ENCODE peak calls at places on chromosomes 11 and 22, in five cellular contexts. O is central memory CD4-positive, alpha-beta T cell; H is NCI-H446 treated with DMSO at 0.1 percent for 48 hours; C is cardiac muscle cell; J is pancreas. P is an unnamed sample.
A peak's percentile ranks its signal among the peaks of the same experiment; 100 is the strongest.

GRCh38 chr11:75554258-75555022 is 7.6 kb upstream of the SERPINH1 start:
- DNase-seq in O (no peak), H (peak; percentile 82), C (peak; percentile 100), J (peak; percentile 65), P (peak; percentile 95)

GRCh38 chr11:111265421-111265820 is 19.9 kb downstream of the POU2AF2 start:
- DNase-seq in O (no peak), H (no peak), C (no peak), J (no peak), P (no peak)

GRCh38 chr11:34773826-34774225 is 142.4 kb downstream of the APIP start:
- DNase-seq in O (no peak), H (no peak), C (peak; percentile 65), J (no peak), P (no peak)

GRCh38 chr11:65204646-65205601 is 23.2 kb downstream of the CAPN1 start:
- DNase-seq in O (peak; percentile 24), H (no peak), C (peak; percentile 53), J (no peak), P (peak; percentile 85)

GRCh38 chr11:110279881-110280280 is 16.5 kb downstream of the RDX start:
- DNase-seq in O (no peak), H (no peak), C (no peak), J (no peak), P (no peak)

GRCh38 chr11:75781296-75781695 is 12.7 kb downstream of the DGAT2 start:
- DNase-seq in O (no peak), H (no peak), C (no peak), J (no peak), P (no peak)

GRCh38 chr11:114090225-114090624 is 30.7 kb downstream of the ZBTB16 start:
- DNase-seq in O (no peak), H (no peak), C (no peak), J (no peak), P (no peak)

GRCh38 chr11:17354070-17354924 is 2.7 kb downstream of the NCR3LG1 start:
- DNase-seq in O (peak; percentile 56), H (peak; percentile 57), C (peak; percentile 83), J (peak; percentile 32), P (peak; percentile 80)

GRCh38 chr11:123547180-123547579 is 107.2 kb downstream of the SCN3B start:
- DNase-seq in O (no peak), H (no peak), C (no peak), J (no peak), P (no peak)

GRCh38 chr11:111960916-111961315 is 23.8 kb downstream of the DIXDC1 start:
- DNase-seq in O (no peak), H (no peak), C (no peak), J (peak; percentile 73), P (no peak)

GRCh38 chr22:19125474-19126308 is 3.5 kb upstream of the DGCR2 start:
- DNase-seq in O (no peak), H (no peak), C (no peak), J (no peak), P (no peak)

GRCh38 chr22:22394589-22394988 is 114.0 kb downstream of the ZNF280B start:
- DNase-seq in O (no peak), H (no peak), C (no peak), J (no peak), P (no peak)

GRCh38 chr11:119999220-119999619 is 138.7 kb downstream of the TRIM29 start:
- DNase-seq in O (no peak), H (no peak), C (no peak), J (no peak), P (no peak)

GRCh38 chr11:58900479-58901420 is 38.5 kb upstream of the GLYATL1 start:
- DNase-seq in O (no peak), H (no peak), C (peak; percentile 88), J (peak; percentile 83), P (peak; percentile 90)

GRCh38 chr11:64598797-64599697 is 8.0 kb downstream of the SLC22A12 start:
- DNase-seq in O (no peak), H (no peak), C (no peak), J (peak; percentile 22), P (no peak)

GRCh38 chr11:11605181-11605580 is 16.6 kb downstream of the GALNT18 start:
- DNase-seq in O (no peak), H (no peak), C (no peak), J (no peak), P (no peak)

P was measured in GM03348.